ENCODE peak calls at places on chromosomes 3 and 15, in nine cellular contexts. J is cardiac fibroblast, G is mucosa of gallbladder, T is suprapubic skin, A is dorsolateral prefrontal cortex, V is NCI-H1436 treated with DMSO at 0.1 percent for 48 hours, W is MCF 10A, Q is HTR-8/SVneo, M is lower lobe of right lung. D is an unnamed sample.

GRCh38 chr3:195451373-195452000 is 8.7 kb upstream of the ACAP2 start:
- DNase-seq in J (no peak), G (no peak), T (no peak), A (no peak), V (peak), W (no peak), Q (no peak), M (no peak), D (no peak)

GRCh38 chr15:75902129-75902557 is 1.5 kb upstream of the FBXO22 start:
- DNase-seq in J (peak), G (no peak), T (no peak), A (no peak), V (no peak), W (no peak), Q (no peak), M (no peak), D (peak)

GRCh38 chr3:111246967-111247760 is 175.5 kb downstream of the NECTIN3 start:
- DNase-seq in J (peak), G (no peak), T (no peak), A (no peak), V (no peak), W (peak), Q (no peak), M (no peak), D (no peak)

GRCh38 chr3:107369791-107370190 is 7.4 kb upstream of the CCDC54 start:
- DNase-seq in J (no peak), G (no peak), T (no peak), A (no peak), V (no peak), W (no peak), Q (no peak), M (no peak), D (no peak)

GRCh38 chr3:197001972-197002700 is 27.5 kb downstream of the MELTF start:
- DNase-seq in J (peak), G (no peak), T (no peak), A (peak), V (no peak), W (no peak), Q (no peak), M (no peak), D (peak)

GRCh38 chr3:78645628-78646310 is 1122.0 kb downstream of the ROBO1 start:
- DNase-seq in J (peak), G (no peak), T (no peak), A (no peak), V (no peak), W (peak), Q (peak), M (no peak), D (no peak)

GRCh38 chr15:56211064-56211463 is 32.6 kb downstream of the RFX7 start:
- DNase-seq in J (no peak), G (no peak), T (no peak), A (no peak), V (no peak), W (no peak), Q (no peak), M (no peak), D (no peak)

GRCh38 chr15:40959331-40960141 is 6.3 kb downstream of the CHAC1 start:
- DNase-seq in J (no peak), G (no peak), T (no peak), A (no peak), V (no peak), W (no peak), Q (no peak), M (no peak), D (no peak)

GRCh38 chr15:89372069-89373033 is 37.7 kb upstream of the POLG start:
- DNase-seq in J (no peak), G (no peak), T (no peak), A (no peak), V (no peak), W (no peak), Q (no peak), M (no peak), D (no peak)

D was measured in adrenal gland.